ENCODE peak calls at places on chromosomes 6 and 20, in six cellular contexts. F is GM23338, O is dorsolateral prefrontal cortex, I is foreskin fibroblast, M is SK-N-SH, V is astrocyte of the spinal cord. D is an unnamed sample.

GRCh38 chr6:170075659-170076223 is 215.1 kb downstream of the DLL1 start:
- DNase-seq in V (no peak), M (peak), I (no peak), O (no peak), F (no peak), D (no peak)

GRCh38 chr6:170187669-170188566 is 103.0 kb downstream of the DLL1 start:
- DNase-seq in F (no peak), O (no peak), V (no peak), M (no peak), I (no peak), D (no peak)

GRCh38 chr20:44990425-44990824 is 24.1 kb downstream of the STK4 start:
- DNase-seq in F (no peak), M (no peak), O (no peak), V (peak), I (peak), D (no peak)

GRCh38 chr20:3239026-3239866 is at the start of gene SLC4A11:
- DNase-seq in I (peak), M (peak), O (no peak), V (peak), F (peak), D (peak)

GRCh38 chr20:49281059-49281912 is 3.4 kb upstream of the ZNFX1 start:
- DNase-seq in F (peak), M (no peak), I (peak), V (no peak), O (no peak), D (peak)

GRCh38 chr6:46808806-46809205 is 15.6 kb downstream of the MEP1A start:
- DNase-seq in O (no peak), F (no peak), I (no peak), M (no peak), V (no peak), D (no peak)

GRCh38 chr20:35226775-35227681 is 538 bp downstream of the MMP24 start:
- DNase-seq in F (peak), I (peak), O (no peak), V (peak), M (peak), D (peak)

GRCh38 chr20:32945710-32946221 is 58.5 kb downstream of the SUN5 start:
- DNase-seq in M (peak), F (peak), O (no peak), I (peak), V (peak), D (peak)

GRCh38 chr6:34953084-34954025 is 64.3 kb downstream of the ANKS1A start:
- DNase-seq in I (peak), V (peak), O (no peak), M (no peak), F (no peak), D (peak)

GRCh38 chr6:94350833-94351232 is 931.5 kb upstream of the EPHA7 start:
- DNase-seq in O (no peak), F (peak), M (no peak), I (no peak), V (no peak), D (no peak)

GRCh38 chr20:58649288-58650180 is 1.5 kb upstream of the STX16 start:
- DNase-seq in M (no peak), V (no peak), O (no peak), F (peak), I (peak), D (no peak)

GRCh38 chr6:152270301-152270925 is 366.7 kb downstream of the SYNE1 start:
- DNase-seq in I (peak), M (no peak), V (peak), O (no peak), F (no peak), D (peak)

GRCh38 chr6:16403831-16404230 is 165.4 kb downstream of the GMPR start:
- DNase-seq in O (no peak), F (no peak), V (no peak), M (no peak), I (peak), D (no peak)

GRCh38 chr20:52150440-52151258 is 40.9 kb downstream of the ZFP64 start:
- DNase-seq in I (peak), M (peak), V (peak), O (no peak), F (peak), D (peak)

GRCh38 chr6:33297956-33298772 is 578 bp downstream of the RGL2 start:
- DNase-seq in O (no peak), I (peak), M (peak), V (peak), F (peak), D (peak)

GRCh38 chr6:154751020-154751800 is 18.0 kb downstream of the SCAF8 start:
- DNase-seq in F (no peak), O (no peak), V (no peak), M (no peak), I (no peak), D (no peak)

GRCh38 chr6:44507014-44507413 is 119.5 kb downstream of the CDC5L start:
- DNase-seq in F (no peak), V (no peak), M (no peak), O (no peak), I (no peak), D (no peak)

GRCh38 chr6:44500074-44500473 is 112.6 kb downstream of the CDC5L start:
- DNase-seq in I (no peak), F (no peak), O (no peak), M (no peak), V (no peak), D (no peak)

GRCh38 chr6:44503471-44503870 is 116.0 kb downstream of the CDC5L start:
- DNase-seq in M (no peak), I (no peak), F (no peak), V (no peak), O (no peak), D (no peak)

GRCh38 chr6:44505751-44506150 is 118.2 kb downstream of the CDC5L start:
- DNase-seq in F (no peak), V (no peak), I (no peak), M (no peak), O (no peak), D (no peak)

GRCh38 chr6:44504321-44504761 is 116.8 kb downstream of the CDC5L start:
- DNase-seq in V (peak), M (no peak), F (no peak), O (no peak), I (no peak), D (no peak)
- TF ChIP-seq CTCF in V (no peak), M (no peak), F (no peak), O (no peak), I (no peak), D (no peak)

DNA sequence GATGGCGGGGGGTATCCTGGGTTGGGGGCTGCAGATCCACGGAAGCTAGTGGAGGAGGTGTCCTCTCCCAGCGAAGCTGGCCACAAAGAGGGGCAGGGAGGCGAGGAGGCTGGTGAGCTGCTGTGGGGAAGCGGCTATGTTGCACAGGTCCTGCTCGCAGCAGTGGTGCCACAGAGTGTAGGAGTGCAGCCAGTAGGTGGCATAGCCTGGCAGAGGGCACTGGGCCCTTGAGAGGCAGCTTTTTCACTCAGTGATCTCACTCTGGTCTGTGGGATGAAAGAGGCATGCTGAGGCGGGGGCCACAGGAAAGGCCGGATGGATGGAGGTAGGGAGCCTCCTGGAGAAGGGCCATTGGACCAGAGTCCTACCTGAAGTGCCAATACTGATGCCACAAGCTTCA is 2.9 kb upstream of the LY6G6D start:
- DNase-seq in I (peak), M (no peak), O (no peak), F (no peak), V (no peak), D (peak)
- TF ChIP-seq CTCF in I (no peak), M (peak), O (no peak), F (peak), V (no peak), D (no peak)

DNA sequence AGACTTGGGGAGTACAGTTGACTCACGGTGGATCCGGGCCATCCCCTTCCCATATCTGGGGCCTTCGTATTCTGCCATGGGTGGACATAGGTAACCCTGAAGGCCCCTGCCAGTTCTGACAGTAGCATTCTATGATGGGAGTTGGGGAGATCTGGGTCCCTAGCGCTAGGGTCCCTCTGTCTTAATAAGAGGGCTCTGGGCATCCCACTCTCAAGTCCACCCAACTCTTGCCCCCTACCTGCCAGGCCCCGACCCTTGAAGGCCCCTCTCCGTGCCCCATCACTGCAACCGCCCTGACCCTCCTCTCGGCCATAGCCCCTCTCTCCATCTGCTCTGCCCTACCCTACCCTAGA is 6.5 kb upstream of the CAPN11 start:
- DNase-seq in V (no peak), I (no peak), M (no peak), O (no peak), F (no peak), D (no peak)
- TF ChIP-seq CTCF in V (no peak), I (no peak), M (no peak), O (no peak), F (no peak), D (no peak)

GRCh38 chr6:140441256-140441655 is 1066.8 kb upstream of the CITED2 start:
- DNase-seq in M (peak), V (peak), F (peak), O (no peak), I (peak), D (peak)
- TF ChIP-seq CTCF in M (peak), V (peak), F (peak), O (peak), I (peak), D (peak)

DNA sequence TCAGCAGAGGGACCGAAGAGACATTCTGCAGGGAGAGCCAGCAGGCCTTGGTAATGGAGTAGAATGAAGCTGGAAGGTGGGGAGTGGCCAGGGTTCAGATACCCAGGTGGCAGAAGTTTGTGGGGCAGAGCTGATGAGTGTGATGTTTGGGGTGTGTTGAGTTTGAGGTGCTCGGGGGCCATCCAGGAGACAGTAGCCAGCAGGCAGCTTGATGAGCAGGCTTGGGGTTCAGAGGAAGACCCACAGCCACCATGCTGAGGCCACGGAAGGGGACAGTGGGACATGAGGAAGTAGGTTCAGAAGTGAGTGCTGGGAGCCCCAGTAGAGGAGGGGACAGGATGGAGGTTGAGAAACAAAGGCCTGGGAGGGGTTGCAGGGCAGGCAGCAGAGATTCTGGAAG is 11.1 kb upstream of the FOXS1 start:
- DNase-seq in O (no peak), F (no peak), V (no peak), I (no peak), M (no peak), D (no peak)
- TF ChIP-seq CTCF in O (no peak), F (no peak), V (no peak), I (no peak), M (no peak), D (no peak)

GRCh38 chr6:118524686-118525085 is 23.4 kb upstream of the PLN start:
- DNase-seq in V (no peak), I (no peak), O (no peak), M (no peak), F (peak), D (no peak)
- TF ChIP-seq CTCF in V (no peak), I (no peak), O (no peak), M (no peak), F (no peak), D (no peak)

GRCh38 chr6:97437087-97437486 is 154.1 kb upstream of the MMS22L start:
- DNase-seq in O (no peak), I (peak), F (peak), V (peak), M (peak), D (peak)
- TF ChIP-seq CTCF in O (peak), I (peak), F (peak), V (peak), M (peak), D (peak)

GRCh38 chr6:53992522-53992921 is 118.7 kb upstream of the MLIP start:
- DNase-seq in F (no peak), I (no peak), O (no peak), M (no peak), V (no peak), D (no peak)
- TF ChIP-seq CTCF in F (peak), I (no peak), O (no peak), M (no peak), V (peak), D (no peak)